ENCODE peak calls at places on chromosomes 1 and 21, in four cellular contexts. D, O, Q and R are unnamed samples.

GRCh38 chr21:39094847-39095525 is 88.3 kb downstream of the PSMG1 start:
- DNase-seq in D (no peak), O (peak), Q (no peak), R (peak)

GRCh38 chr1:28088168-28088961 is at the start of gene EYA3:
- DNase-seq in D (peak), O (peak), Q (peak), R (peak)

GRCh38 chr1:45543599-45544417 is 6.8 kb upstream of the AKR1A1 start:
- DNase-seq in D (no peak), O (no peak), Q (no peak), R (peak)

GRCh38 chr1:202310746-202311145 is 31.0 kb downstream of the UBE2T start:
- DNase-seq in D (no peak), O (no peak), Q (no peak), R (no peak)

GRCh38 chr21:15638856-15639549 is 90.8 kb upstream of the USP25 start:
- DNase-seq in D (no peak), O (peak), Q (peak), R (peak)

GRCh38 chr1:55827350-55827749 is 612.2 kb upstream of the USP24 start:
- DNase-seq in D (no peak), O (peak), Q (no peak), R (peak)

GRCh38 chr1:38026592-38027200 is 14.2 kb downstream of the UTP11 start:
- DNase-seq in D (no peak), O (peak), Q (peak), R (peak)

GRCh38 chr1:119935915-119936314 is 39.6 kb upstream of the ADAM30 start:
- DNase-seq in D (no peak), O (no peak), Q (no peak), R (no peak)

GRCh38 chr21:33058468-33059318 is 11.2 kb upstream of the OLIG1 start:
- DNase-seq in D (no peak), O (no peak), Q (no peak), R (no peak)

GRCh38 chr1:31771891-31772668 is 7.9 kb upstream of the ADGRB2 start:
- DNase-seq in D (no peak), O (no peak), Q (no peak), R (peak)

GRCh38 chr1:35576061-35576765 is 3.1 kb downstream of the TFAP2E start:
- DNase-seq in D (no peak), O (no peak), Q (no peak), R (no peak)

GRCh38 chr1:6435547-6435946 is 11.0 kb downstream of the ESPN start:
- DNase-seq in D (no peak), O (no peak), Q (no peak), R (no peak)

GRCh38 chr1:208581252-208581651 is 337.1 kb upstream of the PLXNA2 start:
- DNase-seq in D (no peak), O (no peak), Q (no peak), R (no peak)

GRCh38 chr1:53288247-53289049 is 39.4 kb downstream of the LRP8 start:
- DNase-seq in D (no peak), O (no peak), Q (no peak), R (peak)

GRCh38 chr21:16536661-16537359 is 807.0 kb downstream of the USP25 start:
- DNase-seq in D (no peak), O (peak), Q (no peak), R (no peak)

GRCh38 chr1:6508154-6508875 is 16.8 kb upstream of the PLEKHG5 start:
- DNase-seq in D (no peak), O (no peak), Q (no peak), R (no peak)

GRCh38 chr21:32806810-32807386 is 35.3 kb upstream of the PAXBP1 start:
- DNase-seq in D (no peak), O (peak), Q (no peak), R (no peak)

GRCh38 chr1:165424454-165425283 is 20.3 kb downstream of the RXRG start:
- DNase-seq in D (no peak), O (peak), Q (peak), R (no peak)

GRCh38 chr1:28580706-28581530 is 11.1 kb upstream of the RAB42 start:
- DNase-seq in D (no peak), O (peak), Q (no peak), R (peak)

GRCh38 chr1:94856004-94856403 is 35.8 kb downstream of the SLC44A3 start:
- DNase-seq in D (no peak), O (no peak), Q (no peak), R (no peak)

GRCh38 chr1:88973520-88974137 is 18.8 kb downstream of the KYAT3 start:
- DNase-seq in D (no peak), O (peak), Q (no peak), R (peak)

GRCh38 chr1:28512058-28512611 is 6.3 kb downstream of the RCC1 start:
- DNase-seq in D (no peak), O (peak), Q (no peak), R (no peak)

GRCh38 chr1:156858555-156858956 is 361 bp downstream of the INSRR start:
- DNase-seq in D (no peak), O (no peak), Q (no peak), R (no peak)

GRCh38 chr1:1435911-1436633 is 582 bp downstream of the VWA1 start:
- DNase-seq in D (no peak), O (no peak), Q (no peak), R (no peak)

GRCh38 chr1:155000725-155001437 is 1.7 kb upstream of the ZBTB7B start:
- DNase-seq in D (peak), O (peak), Q (peak), R (peak)

GRCh38 chr1:147586412-147586811 is 45.1 kb downstream of the BCL9 start:
- DNase-seq in D (no peak), O (no peak), Q (no peak), R (peak)